ENCODE peak calls at places on chromosomes 3 and 15, in six cellular contexts. One of them, this sample, is unnamed.

GRCh38 chr15:28004143-28005003 is 94.7 kb downstream of the OCA2 start:
- DNase-seq in transverse colon: no peak
- DNase-seq in body of pancreas: no peak
- DNase-seq in pons: no peak
- DNase-seq in cardiac muscle cell: no peak
- DNase-seq in sciatic nerve: no peak
- DNase-seq in this sample: no peak

GRCh38 chr15:42932833-42933515 is 12.4 kb upstream of the TTBK2 start:
- DNase-seq in transverse colon: no peak
- DNase-seq in body of pancreas: no peak
- DNase-seq in pons: no peak
- DNase-seq in cardiac muscle cell: no peak
- DNase-seq in sciatic nerve: no peak
- DNase-seq in this sample: no peak

GRCh38 chr3:156643729-156644389 is 30.5 kb upstream of the TIPARP start:
- DNase-seq in transverse colon: peak
- DNase-seq in body of pancreas: no peak
- DNase-seq in pons: peak
- DNase-seq in cardiac muscle cell: peak
- DNase-seq in sciatic nerve: no peak
- DNase-seq in this sample: no peak

GRCh38 chr3:169218314-169218983 is 445.1 kb downstream of the MECOM start:
- DNase-seq in transverse colon: peak
- DNase-seq in body of pancreas: peak
- DNase-seq in pons: peak
- DNase-seq in cardiac muscle cell: peak
- DNase-seq in sciatic nerve: peak
- DNase-seq in this sample: peak

GRCh38 chr3:177126015-177126773 is 71.1 kb downstream of the TBL1XR1 start:
- DNase-seq in transverse colon: no peak
- DNase-seq in body of pancreas: no peak
- DNase-seq in pons: no peak
- DNase-seq in cardiac muscle cell: no peak
- DNase-seq in sciatic nerve: no peak
- DNase-seq in this sample: no peak

GRCh38 chr15:48680841-48681240 is 35.3 kb upstream of the FBN1 start:
- DNase-seq in transverse colon: no peak
- DNase-seq in body of pancreas: no peak
- DNase-seq in pons: no peak
- DNase-seq in cardiac muscle cell: no peak
- DNase-seq in sciatic nerve: no peak
- DNase-seq in this sample: no peak

GRCh38 chr3:53577486-53577885 is 83.1 kb downstream of the CACNA1D start:
- DNase-seq in transverse colon: no peak
- DNase-seq in body of pancreas: no peak
- DNase-seq in pons: no peak
- DNase-seq in cardiac muscle cell: peak
- DNase-seq in sciatic nerve: no peak
- DNase-seq in this sample: no peak

GRCh38 chr3:147616998-147617619 is 207.9 kb downstream of the ZIC1 start:
- DNase-seq in transverse colon: no peak
- DNase-seq in body of pancreas: no peak
- DNase-seq in pons: peak
- DNase-seq in cardiac muscle cell: peak
- DNase-seq in sciatic nerve: no peak
- DNase-seq in this sample: peak

GRCh38 chr3:185215873-185216586 is 37.8 kb downstream of the EHHADH start:
- DNase-seq in transverse colon: no peak
- DNase-seq in body of pancreas: no peak
- DNase-seq in pons: peak
- DNase-seq in cardiac muscle cell: peak
- DNase-seq in sciatic nerve: no peak
- DNase-seq in this sample: no peak

GRCh38 chr15:38254065-38254883 is 1.6 kb downstream of the SPRED1 start:
- DNase-seq in transverse colon: peak
- DNase-seq in body of pancreas: peak
- DNase-seq in pons: peak
- DNase-seq in cardiac muscle cell: peak
- DNase-seq in sciatic nerve: no peak
- DNase-seq in this sample: peak

GRCh38 chr3:48367201-48367600 is 4.8 kb upstream of the FBXW12 start:
- DNase-seq in transverse colon: peak
- DNase-seq in body of pancreas: peak
- DNase-seq in pons: no peak
- DNase-seq in cardiac muscle cell: peak
- DNase-seq in sciatic nerve: no peak
- DNase-seq in this sample: no peak

GRCh38 chr3:197231326-197231725 is 67.1 kb downstream of the DLG1 start:
- DNase-seq in transverse colon: no peak
- DNase-seq in body of pancreas: no peak
- DNase-seq in pons: no peak
- DNase-seq in cardiac muscle cell: no peak
- DNase-seq in sciatic nerve: no peak
- DNase-seq in this sample: no peak

GRCh38 chr15:79965836-79966630 is 5.0 kb downstream of the BCL2A1 start:
- DNase-seq in transverse colon: no peak
- DNase-seq in body of pancreas: no peak
- DNase-seq in pons: no peak
- DNase-seq in cardiac muscle cell: no peak
- DNase-seq in sciatic nerve: no peak
- DNase-seq in this sample: no peak

GRCh38 chr15:65337436-65338070 is 33.1 kb downstream of the RNU5B-1 start:
- DNase-seq in transverse colon: no peak
- DNase-seq in body of pancreas: no peak
- DNase-seq in pons: no peak
- DNase-seq in cardiac muscle cell: no peak
- DNase-seq in sciatic nerve: no peak
- DNase-seq in this sample: peak

GRCh38 chr15:68994149-68994548 is 20.3 kb upstream of the NOX5 start:
- DNase-seq in transverse colon: no peak
- DNase-seq in body of pancreas: no peak
- DNase-seq in pons: no peak
- DNase-seq in cardiac muscle cell: no peak
- DNase-seq in sciatic nerve: no peak
- DNase-seq in this sample: no peak

GRCh38 chr3:117892431-117892841 is 1142.2 kb downstream of the IGSF11 start:
- DNase-seq in transverse colon: no peak
- DNase-seq in body of pancreas: no peak
- DNase-seq in pons: peak
- DNase-seq in cardiac muscle cell: no peak
- DNase-seq in sciatic nerve: no peak
- DNase-seq in this sample: no peak

GRCh38 chr15:101439920-101440319 is 49.6 kb downstream of the PCSK6 start:
- DNase-seq in transverse colon: no peak
- DNase-seq in body of pancreas: peak
- DNase-seq in pons: no peak
- DNase-seq in cardiac muscle cell: no peak
- DNase-seq in sciatic nerve: no peak
- DNase-seq in this sample: no peak

GRCh38 chr3:156826144-156826895 is at the start of gene LEKR1:
- DNase-seq in transverse colon: peak
- DNase-seq in body of pancreas: peak
- DNase-seq in pons: peak
- DNase-seq in cardiac muscle cell: peak
- DNase-seq in sciatic nerve: peak
- DNase-seq in this sample: no peak